ENCODE peak calls at places on chromosome 1, in five cellular contexts. One of them, this sample, is unnamed.

GRCh38 chr1:14930224-14930965 is 223.2 kb upstream of the TMEM51 start:
- ATAC-seq in SK-N-SH treated with all-trans-retinoic acid at 6 μM for 48 hours: no peak
- ATAC-seq in activated CD8-positive, alpha-beta memory T cell treated with anti-CD3 and anti-CD28 coated beads, Interleukin-2, amount 10 ng/mL, durations not matched to agents 7 days and 5 days: no peak
- ATAC-seq in activated T-cell treated with anti-CD3 and anti-CD28 coated beads, Interleukin-2, amount 50 U/mL, for 72 hours: no peak
- ATAC-seq in naive thymus-derived CD4-positive, alpha-beta T cell: no peak
- ATAC-seq in this sample: no peak

GRCh38 chr1:93574991-93575390 is 106.6 kb downstream of the BCAR3 start:
- ATAC-seq in SK-N-SH treated with all-trans-retinoic acid at 6 μM for 48 hours: no peak
- ATAC-seq in activated CD8-positive, alpha-beta memory T cell treated with anti-CD3 and anti-CD28 coated beads, Interleukin-2, amount 10 ng/mL, durations not matched to agents 7 days and 5 days: no peak
- ATAC-seq in activated T-cell treated with anti-CD3 and anti-CD28 coated beads, Interleukin-2, amount 50 U/mL, for 72 hours: no peak
- ATAC-seq in naive thymus-derived CD4-positive, alpha-beta T cell: no peak
- ATAC-seq in this sample: no peak

GRCh38 chr1:9881838-9882249 is 28.2 kb downstream of the CTNNBIP1 start:
- ATAC-seq in SK-N-SH treated with all-trans-retinoic acid at 6 μM for 48 hours: peak; percentile 82
- ATAC-seq in activated CD8-positive, alpha-beta memory T cell treated with anti-CD3 and anti-CD28 coated beads, Interleukin-2, amount 10 ng/mL, durations not matched to agents 7 days and 5 days: peak; percentile 65
- ATAC-seq in activated T-cell treated with anti-CD3 and anti-CD28 coated beads, Interleukin-2, amount 50 U/mL, for 72 hours: peak; percentile 36
- ATAC-seq in naive thymus-derived CD4-positive, alpha-beta T cell: no peak
- ATAC-seq in this sample: no peak

GRCh38 chr1:156549390-156549789 is 23.0 kb downstream of the IQGAP3 start:
- ATAC-seq in SK-N-SH treated with all-trans-retinoic acid at 6 μM for 48 hours: no peak
- ATAC-seq in activated CD8-positive, alpha-beta memory T cell treated with anti-CD3 and anti-CD28 coated beads, Interleukin-2, amount 10 ng/mL, durations not matched to agents 7 days and 5 days: no peak
- ATAC-seq in activated T-cell treated with anti-CD3 and anti-CD28 coated beads, Interleukin-2, amount 50 U/mL, for 72 hours: no peak
- ATAC-seq in naive thymus-derived CD4-positive, alpha-beta T cell: no peak
- ATAC-seq in this sample: no peak

GRCh38 chr1:204073837-204074273 is 940 bp downstream of the SOX13 start:
- ATAC-seq in SK-N-SH treated with all-trans-retinoic acid at 6 μM for 48 hours: peak; percentile 42
- ATAC-seq in activated CD8-positive, alpha-beta memory T cell treated with anti-CD3 and anti-CD28 coated beads, Interleukin-2, amount 10 ng/mL, durations not matched to agents 7 days and 5 days: peak; percentile 35
- ATAC-seq in activated T-cell treated with anti-CD3 and anti-CD28 coated beads, Interleukin-2, amount 50 U/mL, for 72 hours: peak; percentile 33
- ATAC-seq in naive thymus-derived CD4-positive, alpha-beta T cell: peak; percentile 36
- ATAC-seq in this sample: no peak

GRCh38 chr1:118504867-118505266 is 319.8 kb upstream of the SPAG17 start:
- ATAC-seq in SK-N-SH treated with all-trans-retinoic acid at 6 μM for 48 hours: no peak
- ATAC-seq in activated CD8-positive, alpha-beta memory T cell treated with anti-CD3 and anti-CD28 coated beads, Interleukin-2, amount 10 ng/mL, durations not matched to agents 7 days and 5 days: no peak
- ATAC-seq in activated T-cell treated with anti-CD3 and anti-CD28 coated beads, Interleukin-2, amount 50 U/mL, for 72 hours: no peak
- ATAC-seq in naive thymus-derived CD4-positive, alpha-beta T cell: no peak
- ATAC-seq in this sample: no peak

GRCh38 chr1:220666349-220666748 is 23.8 kb upstream of the C1orf115 start:
- ATAC-seq in SK-N-SH treated with all-trans-retinoic acid at 6 μM for 48 hours: no peak
- ATAC-seq in activated CD8-positive, alpha-beta memory T cell treated with anti-CD3 and anti-CD28 coated beads, Interleukin-2, amount 10 ng/mL, durations not matched to agents 7 days and 5 days: no peak
- ATAC-seq in activated T-cell treated with anti-CD3 and anti-CD28 coated beads, Interleukin-2, amount 50 U/mL, for 72 hours: no peak
- ATAC-seq in naive thymus-derived CD4-positive, alpha-beta T cell: no peak
- ATAC-seq in this sample: no peak

GRCh38 chr1:181314959-181315358 is 168.4 kb upstream of the CACNA1E start:
- ATAC-seq in SK-N-SH treated with all-trans-retinoic acid at 6 μM for 48 hours: no peak
- ATAC-seq in activated CD8-positive, alpha-beta memory T cell treated with anti-CD3 and anti-CD28 coated beads, Interleukin-2, amount 10 ng/mL, durations not matched to agents 7 days and 5 days: no peak
- ATAC-seq in activated T-cell treated with anti-CD3 and anti-CD28 coated beads, Interleukin-2, amount 50 U/mL, for 72 hours: no peak
- ATAC-seq in naive thymus-derived CD4-positive, alpha-beta T cell: no peak
- ATAC-seq in this sample: no peak

GRCh38 chr1:164608651-164609057 is 49.7 kb downstream of the PBX1 start:
- ATAC-seq in SK-N-SH treated with all-trans-retinoic acid at 6 μM for 48 hours: peak; percentile 66
- ATAC-seq in activated CD8-positive, alpha-beta memory T cell treated with anti-CD3 and anti-CD28 coated beads, Interleukin-2, amount 10 ng/mL, durations not matched to agents 7 days and 5 days: no peak
- ATAC-seq in activated T-cell treated with anti-CD3 and anti-CD28 coated beads, Interleukin-2, amount 50 U/mL, for 72 hours: no peak
- ATAC-seq in naive thymus-derived CD4-positive, alpha-beta T cell: no peak
- ATAC-seq in this sample: no peak

This sample was measured in gastroesophageal sphincter.